ENCODE peak calls at places on chromosomes 1 and 21, in five cellular contexts. K, H, W, J and T are unnamed samples.

GRCh38 chr1:50970508-50970885 is 452 bp downstream of the CDKN2C start:
- DNase-seq in J (no peak), H (no peak), W (no peak), K (no peak), T (no peak)

GRCh38 chr1:19859876-19860275 is 22.3 kb upstream of the OTUD3 start:
- DNase-seq in W (no peak), H (no peak), K (no peak), J (no peak), T (no peak)

GRCh38 chr1:56441586-56441985 is 137.8 kb downstream of the PLPP3 start:
- DNase-seq in J (no peak), H (no peak), K (no peak), W (no peak), T (no peak)

GRCh38 chr1:8182034-8182761 is 135.7 kb upstream of the SLC45A1 start:
- DNase-seq in H (no peak), K (no peak), W (peak), J (peak), T (no peak)

GRCh38 chr21:26834181-26834945 is 10.8 kb downstream of the ADAMTS1 start:
- DNase-seq in H (no peak), K (no peak), W (no peak), J (no peak), T (no peak)

GRCh38 chr1:184034761-184035379 is 2.7 kb downstream of the COLGALT2 start:
- DNase-seq in W (no peak), K (no peak), J (no peak), H (no peak), T (no peak)

GRCh38 chr21:36966846-36967657 is 583 bp upstream of the HLCS start:
- DNase-seq in K (no peak), H (no peak), J (no peak), W (peak), T (peak)

GRCh38 chr21:35336534-35336933 is 287.4 kb upstream of the RUNX1 start:
- DNase-seq in W (no peak), H (no peak), K (no peak), J (no peak), T (no peak)

GRCh38 chr1:36385410-36386261 is at the start of gene STK40:
- DNase-seq in J (peak), K (peak), W (peak), H (no peak), T (peak)

GRCh38 chr1:163085041-163085903 is 16.1 kb downstream of the RGS4 start:
- DNase-seq in J (no peak), W (no peak), H (no peak), K (no peak), T (no peak)

GRCh38 chr1:20486457-20487235 is 636 bp upstream of the CAMK2N1 start:
- DNase-seq in J (peak), K (no peak), W (peak), H (no peak), T (peak)

GRCh38 chr1:167223144-167224103 is 2.7 kb downstream of the POU2F1 start:
- DNase-seq in W (no peak), H (no peak), J (no peak), K (no peak), T (no peak)

GRCh38 chr1:19670787-19671186 is 6.1 kb downstream of the HTR6 start:
- DNase-seq in J (no peak), H (no peak), K (no peak), W (no peak), T (no peak)

GRCh38 chr1:110466646-110467280 is 15.8 kb downstream of the PROK1 start:
- DNase-seq in H (no peak), J (no peak), W (no peak), K (no peak), T (no peak)

GRCh38 chr1:17287377-17287776 is 20.6 kb upstream of the PADI4 start:
- DNase-seq in W (no peak), K (no peak), H (no peak), J (no peak), T (no peak)

GRCh38 chr1:160091666-160092223 is 6.7 kb downstream of the IGSF8 start:
- DNase-seq in H (no peak), J (no peak), W (no peak), K (no peak), T (no peak)

GRCh38 chr1:46130144-46130543 is 2.3 kb downstream of the PIK3R3 start:
- DNase-seq in W (no peak), K (no peak), J (no peak), H (no peak), T (no peak)

GRCh38 chr1:248815407-248816034 is 10.2 kb downstream of the SH3BP5L start:
- DNase-seq in J (no peak), K (no peak), H (peak), W (no peak), T (no peak)

GRCh38 chr1:19477284-19478240 is 7.8 kb downstream of the CAPZB start:
- DNase-seq in J (peak), H (no peak), W (peak), K (no peak), T (no peak)

GRCh38 chr1:67735806-67736627 is 51.0 kb downstream of the GADD45A start:
- DNase-seq in H (no peak), K (peak), W (peak), J (peak), T (peak)
- TF ChIP-seq POLR2A in H (no peak), K (no peak), W (no peak), J (peak), T (no peak)

DNA sequence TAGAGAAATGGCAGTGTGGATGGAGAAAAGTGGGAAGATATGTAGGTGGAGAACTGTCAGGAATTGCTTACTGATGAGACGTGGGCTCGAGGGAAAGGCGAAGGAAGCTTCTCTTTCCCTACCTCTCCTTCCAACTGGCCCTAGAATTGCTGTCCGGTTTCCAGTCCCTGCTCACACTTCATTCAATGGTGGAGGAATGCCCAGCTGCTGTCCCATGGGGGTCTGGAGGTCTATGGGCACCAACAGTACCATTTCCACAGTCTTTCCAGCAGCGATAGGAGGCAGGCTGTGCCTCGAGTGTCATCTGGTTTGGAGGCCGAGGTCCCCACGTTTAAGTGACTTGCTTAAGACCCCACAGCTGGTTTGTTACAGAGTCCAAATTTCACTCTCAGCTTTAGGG is 31.5 kb upstream of the CD1D start:
- DNase-seq in H (no peak), K (no peak), W (no peak), J (no peak), T (no peak)
- H3K27ac ChIP-seq in H (peak), K (peak), W (peak), J (peak), T (no peak)

GRCh38 chr1:98662354-98662665 is 789 bp downstream of the SNX7 start:
- DNase-seq in H (no peak), K (no peak), J (no peak), W (no peak), T (no peak)

GRCh38 chr1:98659879-98660278 is 1.6 kb upstream of the SNX7 start:
- DNase-seq in K (no peak), W (no peak), J (no peak), H (no peak), T (no peak)

GRCh38 chr1:98661544-98662353 is at the start of gene SNX7:
- DNase-seq in J (peak), K (peak), W (peak), H (no peak), T (peak)

DNA sequence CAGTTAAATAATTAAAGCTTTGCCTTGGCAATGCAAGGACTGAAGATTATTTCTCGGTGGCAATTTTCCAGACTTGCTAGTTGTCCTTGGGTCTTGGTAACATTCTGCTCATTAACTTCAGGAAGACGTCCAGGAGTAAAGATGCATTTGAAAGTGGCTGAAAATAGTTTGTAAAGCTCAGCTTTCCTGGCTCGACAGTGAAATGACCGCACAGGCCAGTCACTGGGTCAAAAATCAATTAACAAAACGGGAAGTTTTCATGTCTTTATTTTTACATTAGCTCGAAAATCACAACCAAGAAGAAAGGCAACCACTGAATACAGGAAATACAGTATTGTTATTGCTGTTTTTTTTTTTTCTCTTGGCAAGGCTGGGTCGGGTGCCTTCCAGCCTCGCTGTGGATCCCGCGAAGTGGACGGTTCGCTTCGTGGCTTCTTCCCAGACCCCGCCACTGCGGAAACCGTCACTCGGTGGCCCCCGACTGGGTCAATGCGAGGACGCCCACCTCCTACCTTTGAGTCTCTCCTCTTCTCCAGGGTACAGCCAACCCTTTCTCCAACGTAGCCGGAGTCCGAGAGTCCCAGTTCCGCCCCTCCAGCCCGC is 479 bp upstream of the SNX7 start:
- DNase-seq in W (no peak), K (no peak), J (no peak), H (no peak), T (no peak)
- TF ChIP-seq POLR2A in W (no peak), K (no peak), J (peak), H (no peak), T (no peak)

DNA sequence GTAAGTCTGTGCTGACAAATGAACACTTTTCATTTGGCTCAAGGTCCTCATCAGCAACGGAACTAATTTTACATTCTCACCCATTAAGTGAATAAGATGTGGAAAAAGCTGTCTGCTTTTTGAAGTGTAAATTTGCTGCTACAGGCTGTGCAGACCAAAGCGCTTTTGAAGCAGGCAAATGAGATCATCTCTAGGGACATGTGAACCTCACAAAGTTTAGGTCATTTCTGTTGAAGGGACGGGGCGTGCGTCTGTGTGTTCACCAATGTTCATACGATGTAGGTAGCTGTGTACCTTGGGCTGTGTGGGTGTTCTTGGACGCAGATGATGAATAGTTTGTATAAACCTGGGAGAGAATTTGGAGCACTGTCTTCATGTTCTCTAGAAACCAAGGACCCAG is 122.2 kb upstream of the LMO4 start:
- DNase-seq in J (no peak), W (no peak), H (no peak), K (no peak), T (no peak)
- H3K27ac ChIP-seq in J (no peak), W (no peak), H (no peak), K (no peak), T (no peak)

DNA sequence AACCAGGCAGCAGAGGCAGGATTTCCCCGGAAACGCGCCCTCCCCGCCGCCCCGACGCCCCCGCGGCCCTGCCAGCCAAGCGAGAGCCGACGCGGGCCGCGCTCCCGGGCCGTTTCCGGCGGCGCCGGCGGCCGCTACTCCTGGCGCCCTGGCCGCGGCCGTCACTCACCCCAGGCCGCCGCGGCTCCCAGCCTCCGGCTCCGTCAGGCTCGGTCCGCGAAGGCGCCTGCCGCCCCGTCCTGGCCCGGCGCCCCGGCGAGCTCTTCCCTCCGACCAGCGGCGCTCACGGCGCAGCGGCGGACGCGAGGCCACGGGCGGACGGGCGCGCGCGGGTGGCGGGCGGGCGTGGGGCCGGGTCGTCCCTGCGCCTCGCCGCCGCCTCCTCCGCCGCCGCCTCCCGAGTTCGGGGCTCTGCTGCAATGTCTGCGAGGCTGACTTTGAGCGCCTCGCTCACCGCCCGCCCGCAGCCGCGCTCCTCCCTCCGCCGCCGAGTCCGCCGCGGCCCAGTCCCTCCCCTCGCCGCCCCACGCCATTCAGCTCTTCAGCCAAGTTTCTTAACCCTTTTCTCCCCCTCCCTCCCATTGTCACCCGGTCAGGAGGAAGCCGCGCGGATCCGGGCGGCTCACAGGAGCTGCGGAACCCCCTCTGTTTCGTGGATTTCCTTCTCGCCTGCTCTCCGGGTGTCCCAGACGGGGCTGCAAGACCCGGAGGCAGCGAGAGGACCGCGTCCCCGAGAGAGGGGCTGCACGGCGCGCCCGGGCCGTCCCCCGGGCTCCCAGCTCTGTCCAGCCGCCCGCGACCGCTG is at the start of gene NRIP1:
- DNase-seq in K (peak), W (peak), J (peak), H (no peak), T (peak)
- TF ChIP-seq POLR2A in K (peak), W (peak), J (peak), H (peak), T (peak)

DNA sequence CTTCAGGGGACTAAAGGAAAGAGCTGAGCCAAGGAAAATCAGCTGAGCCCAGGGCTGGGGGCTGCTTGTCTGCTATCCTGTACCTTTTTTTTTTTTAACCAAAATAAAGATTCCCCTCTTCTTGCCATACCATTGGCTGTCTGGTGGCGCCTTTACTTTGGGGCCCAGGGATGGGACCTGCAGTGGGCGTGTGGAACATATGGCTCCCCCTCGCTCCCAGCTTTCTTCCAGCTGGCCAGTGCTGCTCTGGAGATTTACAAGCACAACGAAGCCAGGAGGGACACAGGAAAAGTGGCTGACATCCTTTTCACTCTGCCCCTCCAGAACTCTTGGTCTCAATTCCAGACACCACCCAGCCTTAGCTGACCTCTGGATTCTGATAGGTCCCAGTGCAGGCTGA is 5.5 kb upstream of the SFN start:
- DNase-seq in W (no peak), H (no peak), K (no peak), J (no peak), T (no peak)
- H3K27ac ChIP-seq in W (no peak), H (peak), K (no peak), J (no peak), T (no peak)